ENCODE peak calls at places on chromosomes 13 and 19, in ten cellular contexts. One of them, this sample, is unnamed.

GRCh38 chr13:33409673-33410072 is 124.1 kb upstream of the STARD13 start:
- DNase-seq in activated B cell treated with CpG ODN at 0.5 μM for 24 hours: no peak
- DNase-seq in lower lobe of right lung: no peak
- DNase-seq in lower leg skin: no peak
- DNase-seq in A549: no peak
- DNase-seq in cardiac muscle cell: no peak
- DNase-seq in dorsolateral prefrontal cortex: no peak
- DNase-seq in tibial nerve: no peak
- DNase-seq in breast epithelium: no peak
- DNase-seq in Calu3: no peak
- DNase-seq in this sample: no peak

GRCh38 chr13:38687246-38688229 is 661 bp downstream of the FREM2 start:
- DNase-seq in activated B cell treated with CpG ODN at 0.5 μM for 24 hours: no peak
- DNase-seq in lower lobe of right lung: peak
- DNase-seq in lower leg skin: no peak
- DNase-seq in A549: peak
- DNase-seq in cardiac muscle cell: peak
- DNase-seq in dorsolateral prefrontal cortex: no peak
- DNase-seq in tibial nerve: no peak
- DNase-seq in breast epithelium: no peak
- DNase-seq in Calu3: peak
- DNase-seq in this sample: peak

GRCh38 chr13:49679244-49679643 is 12.0 kb downstream of the EBPL start:
- DNase-seq in activated B cell treated with CpG ODN at 0.5 μM for 24 hours: no peak
- DNase-seq in lower lobe of right lung: no peak
- DNase-seq in lower leg skin: peak
- DNase-seq in A549: peak
- DNase-seq in cardiac muscle cell: no peak
- DNase-seq in dorsolateral prefrontal cortex: no peak
- DNase-seq in tibial nerve: peak
- DNase-seq in breast epithelium: no peak
- DNase-seq in Calu3: peak
- DNase-seq in this sample: no peak

GRCh38 chr19:48573163-48573505 is 21.2 kb downstream of the SULT2B1 start:
- DNase-seq in activated B cell treated with CpG ODN at 0.5 μM for 24 hours: no peak
- DNase-seq in lower lobe of right lung: no peak
- DNase-seq in lower leg skin: no peak
- DNase-seq in A549: no peak
- DNase-seq in cardiac muscle cell: no peak
- DNase-seq in dorsolateral prefrontal cortex: no peak
- DNase-seq in tibial nerve: no peak
- DNase-seq in breast epithelium: peak
- DNase-seq in Calu3: no peak
- DNase-seq in this sample: no peak

GRCh38 chr19:35268546-35269424 is at the start of gene USF2:
- DNase-seq in activated B cell treated with CpG ODN at 0.5 μM for 24 hours: peak
- DNase-seq in lower lobe of right lung: peak
- DNase-seq in lower leg skin: peak
- DNase-seq in A549: peak
- DNase-seq in cardiac muscle cell: peak
- DNase-seq in dorsolateral prefrontal cortex: peak
- DNase-seq in tibial nerve: peak
- DNase-seq in breast epithelium: no peak
- DNase-seq in Calu3: peak
- DNase-seq in this sample: peak

GRCh38 chr13:48403151-48403631 is 9.7 kb downstream of the LPAR6 start:
- DNase-seq in activated B cell treated with CpG ODN at 0.5 μM for 24 hours: no peak
- DNase-seq in lower lobe of right lung: no peak
- DNase-seq in lower leg skin: no peak
- DNase-seq in A549: no peak
- DNase-seq in cardiac muscle cell: no peak
- DNase-seq in dorsolateral prefrontal cortex: no peak
- DNase-seq in tibial nerve: no peak
- DNase-seq in breast epithelium: no peak
- DNase-seq in Calu3: no peak
- DNase-seq in this sample: no peak

GRCh38 chr19:19554074-19555023 is 16.3 kb downstream of the CILP2 start:
- DNase-seq in activated B cell treated with CpG ODN at 0.5 μM for 24 hours: peak
- DNase-seq in lower lobe of right lung: peak
- DNase-seq in lower leg skin: no peak
- DNase-seq in A549: no peak
- DNase-seq in cardiac muscle cell: peak
- DNase-seq in dorsolateral prefrontal cortex: no peak
- DNase-seq in tibial nerve: peak
- DNase-seq in breast epithelium: no peak
- DNase-seq in Calu3: peak
- DNase-seq in this sample: no peak

GRCh38 chr19:55041244-55041626 is 3.2 kb upstream of the GP6 start:
- DNase-seq in activated B cell treated with CpG ODN at 0.5 μM for 24 hours: no peak
- DNase-seq in lower lobe of right lung: no peak
- DNase-seq in lower leg skin: no peak
- DNase-seq in A549: no peak
- DNase-seq in cardiac muscle cell: no peak
- DNase-seq in dorsolateral prefrontal cortex: no peak
- DNase-seq in tibial nerve: no peak
- DNase-seq in breast epithelium: no peak
- DNase-seq in Calu3: no peak
- DNase-seq in this sample: no peak

GRCh38 chr19:40216013-40216776 is 2.0 kb downstream of the TTC9B start:
- DNase-seq in activated B cell treated with CpG ODN at 0.5 μM for 24 hours: no peak
- DNase-seq in lower lobe of right lung: no peak
- DNase-seq in lower leg skin: no peak
- DNase-seq in A549: no peak
- DNase-seq in cardiac muscle cell: no peak
- DNase-seq in dorsolateral prefrontal cortex: no peak
- DNase-seq in tibial nerve: no peak
- DNase-seq in breast epithelium: no peak
- DNase-seq in Calu3: no peak
- DNase-seq in this sample: no peak

GRCh38 chr19:40217921-40218890 is at the start of gene TTC9B:
- DNase-seq in activated B cell treated with CpG ODN at 0.5 μM for 24 hours: peak
- DNase-seq in lower lobe of right lung: no peak
- DNase-seq in lower leg skin: no peak
- DNase-seq in A549: peak
- DNase-seq in cardiac muscle cell: peak
- DNase-seq in dorsolateral prefrontal cortex: peak
- DNase-seq in tibial nerve: no peak
- DNase-seq in breast epithelium: no peak
- DNase-seq in Calu3: no peak
- DNase-seq in this sample: no peak

GRCh38 chr19:40216777-40217026 is 1.5 kb downstream of the TTC9B start:
- DNase-seq in activated B cell treated with CpG ODN at 0.5 μM for 24 hours: no peak
- DNase-seq in lower lobe of right lung: no peak
- DNase-seq in lower leg skin: no peak
- DNase-seq in A549: no peak
- DNase-seq in cardiac muscle cell: no peak
- DNase-seq in dorsolateral prefrontal cortex: no peak
- DNase-seq in tibial nerve: no peak
- DNase-seq in breast epithelium: no peak
- DNase-seq in Calu3: no peak
- DNase-seq in this sample: no peak

GRCh38 chr19:40214936-40215335 is 3.2 kb downstream of the TTC9B start:
- DNase-seq in activated B cell treated with CpG ODN at 0.5 μM for 24 hours: no peak
- DNase-seq in lower lobe of right lung: no peak
- DNase-seq in lower leg skin: no peak
- DNase-seq in A549: no peak
- DNase-seq in cardiac muscle cell: no peak
- DNase-seq in dorsolateral prefrontal cortex: no peak
- DNase-seq in tibial nerve: no peak
- DNase-seq in breast epithelium: no peak
- DNase-seq in Calu3: no peak
- DNase-seq in this sample: no peak

DNA sequence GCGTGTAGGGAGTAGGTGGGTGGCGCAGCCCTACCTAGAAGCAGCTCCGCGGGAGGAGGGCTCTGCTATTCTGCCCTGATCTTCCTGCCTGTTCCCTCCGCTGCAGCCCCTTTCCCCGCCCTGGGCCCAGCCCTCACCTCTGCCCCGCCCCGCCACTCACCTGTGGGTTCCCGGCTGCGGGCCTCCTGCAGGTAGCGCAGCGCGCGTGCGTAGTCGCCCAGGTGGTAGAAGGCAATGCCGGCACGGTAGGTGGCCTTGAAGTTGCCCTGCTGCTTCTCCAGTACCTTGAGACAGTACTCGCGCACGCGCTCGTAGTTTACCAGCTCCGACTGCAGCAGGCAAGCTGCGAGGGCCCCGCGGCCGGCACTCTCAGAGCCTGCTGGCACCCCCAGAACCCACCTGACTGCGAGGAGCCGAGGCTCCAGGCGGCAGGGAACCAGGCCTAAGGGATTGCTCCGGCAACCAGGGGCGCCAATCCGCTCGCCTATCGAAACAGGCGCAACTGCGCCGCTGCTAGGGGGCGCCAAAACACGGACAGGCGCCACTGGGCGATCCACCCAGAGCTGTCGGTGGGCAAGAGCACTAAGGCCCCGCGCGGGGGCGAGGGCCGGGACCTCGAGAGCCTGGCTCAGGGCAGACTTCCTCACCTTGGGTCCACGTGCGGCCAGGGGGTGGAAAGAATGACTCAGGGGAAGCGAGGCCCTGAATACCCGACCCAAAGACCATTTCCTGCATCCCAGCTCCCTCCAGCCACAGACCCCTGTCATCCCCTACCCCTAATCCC is 965 bp downstream of the TTC9B start:
- DNase-seq in activated B cell treated with CpG ODN at 0.5 μM for 24 hours: no peak
- DNase-seq in lower lobe of right lung: peak
- DNase-seq in lower leg skin: no peak
- DNase-seq in A549: peak
- DNase-seq in cardiac muscle cell: peak
- DNase-seq in dorsolateral prefrontal cortex: no peak
- DNase-seq in tibial nerve: no peak
- DNase-seq in breast epithelium: no peak
- DNase-seq in Calu3: peak
- DNase-seq in this sample: peak
- TF ChIP-seq CTCF in activated B cell treated with CpG ODN at 0.5 μM for 24 hours: no peak
- TF ChIP-seq CTCF in lower lobe of right lung: peak
- TF ChIP-seq CTCF in lower leg skin: no peak
- TF ChIP-seq CTCF in A549: peak
- TF ChIP-seq CTCF in cardiac muscle cell: peak
- TF ChIP-seq CTCF in dorsolateral prefrontal cortex: no peak
- TF ChIP-seq CTCF in tibial nerve: no peak
- TF ChIP-seq CTCF in breast epithelium: no peak
- TF ChIP-seq CTCF in Calu3: peak
- TF ChIP-seq CTCF in this sample: peak

GRCh38 chr13:106350208-106350607 is 185.3 kb downstream of the EFNB2 start:
- DNase-seq in activated B cell treated with CpG ODN at 0.5 μM for 24 hours: no peak
- DNase-seq in lower lobe of right lung: peak
- DNase-seq in lower leg skin: no peak
- DNase-seq in A549: no peak
- DNase-seq in cardiac muscle cell: no peak
- DNase-seq in dorsolateral prefrontal cortex: no peak
- DNase-seq in tibial nerve: no peak
- DNase-seq in breast epithelium: no peak
- DNase-seq in Calu3: no peak
- DNase-seq in this sample: no peak
- TF ChIP-seq CTCF in activated B cell treated with CpG ODN at 0.5 μM for 24 hours: no peak
- TF ChIP-seq CTCF in lower lobe of right lung: no peak
- TF ChIP-seq CTCF in lower leg skin: no peak
- TF ChIP-seq CTCF in A549: no peak
- TF ChIP-seq CTCF in cardiac muscle cell: no peak
- TF ChIP-seq CTCF in dorsolateral prefrontal cortex: no peak
- TF ChIP-seq CTCF in tibial nerve: no peak
- TF ChIP-seq CTCF in breast epithelium: no peak
- TF ChIP-seq CTCF in Calu3: no peak
- TF ChIP-seq CTCF in this sample: no peak

GRCh38 chr19:46345157-46345556 is 1.7 kb upstream of the PPP5C start:
- DNase-seq in activated B cell treated with CpG ODN at 0.5 μM for 24 hours: no peak
- DNase-seq in lower lobe of right lung: no peak
- DNase-seq in lower leg skin: no peak
- DNase-seq in A549: no peak
- DNase-seq in cardiac muscle cell: no peak
- DNase-seq in dorsolateral prefrontal cortex: no peak
- DNase-seq in tibial nerve: no peak
- DNase-seq in breast epithelium: no peak
- DNase-seq in Calu3: no peak
- DNase-seq in this sample: no peak

GRCh38 chr19:46347985-46348384 is 1.1 kb downstream of the PPP5C start:
- DNase-seq in activated B cell treated with CpG ODN at 0.5 μM for 24 hours: no peak
- DNase-seq in lower lobe of right lung: no peak
- DNase-seq in lower leg skin: no peak
- DNase-seq in A549: no peak
- DNase-seq in cardiac muscle cell: no peak
- DNase-seq in dorsolateral prefrontal cortex: no peak
- DNase-seq in tibial nerve: no peak
- DNase-seq in breast epithelium: no peak
- DNase-seq in Calu3: no peak
- DNase-seq in this sample: no peak

GRCh38 chr19:46346821-46347571 is at the start of gene PPP5C:
- DNase-seq in activated B cell treated with CpG ODN at 0.5 μM for 24 hours: peak
- DNase-seq in lower lobe of right lung: peak
- DNase-seq in lower leg skin: peak
- DNase-seq in A549: peak
- DNase-seq in cardiac muscle cell: peak
- DNase-seq in dorsolateral prefrontal cortex: peak
- DNase-seq in tibial nerve: peak
- DNase-seq in breast epithelium: peak
- DNase-seq in Calu3: peak
- DNase-seq in this sample: peak

GRCh38 chr19:46349311-46349993 is 2.6 kb downstream of the PPP5C start:
- DNase-seq in activated B cell treated with CpG ODN at 0.5 μM for 24 hours: no peak
- DNase-seq in lower lobe of right lung: peak
- DNase-seq in lower leg skin: no peak
- DNase-seq in A549: no peak
- DNase-seq in cardiac muscle cell: peak
- DNase-seq in dorsolateral prefrontal cortex: no peak
- DNase-seq in tibial nerve: no peak
- DNase-seq in breast epithelium: no peak
- DNase-seq in Calu3: no peak
- DNase-seq in this sample: no peak

GRCh38 chr19:46347572-46347883 is 641 bp downstream of the PPP5C start:
- DNase-seq in activated B cell treated with CpG ODN at 0.5 μM for 24 hours: no peak
- DNase-seq in lower lobe of right lung: no peak
- DNase-seq in lower leg skin: no peak
- DNase-seq in A549: no peak
- DNase-seq in cardiac muscle cell: no peak
- DNase-seq in dorsolateral prefrontal cortex: no peak
- DNase-seq in tibial nerve: no peak
- DNase-seq in breast epithelium: no peak
- DNase-seq in Calu3: no peak
- DNase-seq in this sample: no peak
- TF ChIP-seq CTCF in activated B cell treated with CpG ODN at 0.5 μM for 24 hours: no peak
- TF ChIP-seq CTCF in lower lobe of right lung: no peak
- TF ChIP-seq CTCF in lower leg skin: no peak
- TF ChIP-seq CTCF in A549: peak
- TF ChIP-seq CTCF in cardiac muscle cell: no peak
- TF ChIP-seq CTCF in dorsolateral prefrontal cortex: no peak
- TF ChIP-seq CTCF in tibial nerve: no peak
- TF ChIP-seq CTCF in breast epithelium: no peak
- TF ChIP-seq CTCF in Calu3: no peak
- TF ChIP-seq CTCF in this sample: no peak

GRCh38 chr19:41529484-41530183 is 46.3 kb upstream of the CEACAM21 start:
- DNase-seq in activated B cell treated with CpG ODN at 0.5 μM for 24 hours: no peak
- DNase-seq in lower lobe of right lung: no peak
- DNase-seq in lower leg skin: no peak
- DNase-seq in A549: no peak
- DNase-seq in cardiac muscle cell: no peak
- DNase-seq in dorsolateral prefrontal cortex: no peak
- DNase-seq in tibial nerve: no peak
- DNase-seq in breast epithelium: no peak
- DNase-seq in Calu3: no peak
- DNase-seq in this sample: no peak

GRCh38 chr19:41531438-41532311 is 44.3 kb upstream of the CEACAM21 start:
- DNase-seq in activated B cell treated with CpG ODN at 0.5 μM for 24 hours: peak
- DNase-seq in lower lobe of right lung: peak
- DNase-seq in lower leg skin: peak
- DNase-seq in A549: peak
- DNase-seq in cardiac muscle cell: no peak
- DNase-seq in dorsolateral prefrontal cortex: no peak
- DNase-seq in tibial nerve: peak
- DNase-seq in breast epithelium: peak
- DNase-seq in Calu3: peak
- DNase-seq in this sample: no peak

GRCh38 chr19:41530184-41530534 is 45.8 kb upstream of the CEACAM21 start:
- DNase-seq in activated B cell treated with CpG ODN at 0.5 μM for 24 hours: no peak
- DNase-seq in lower lobe of right lung: no peak
- DNase-seq in lower leg skin: no peak
- DNase-seq in A549: no peak
- DNase-seq in cardiac muscle cell: no peak
- DNase-seq in dorsolateral prefrontal cortex: no peak
- DNase-seq in tibial nerve: no peak
- DNase-seq in breast epithelium: no peak
- DNase-seq in Calu3: no peak
- DNase-seq in this sample: no peak

GRCh38 chr19:41532526-41532925 is 43.4 kb upstream of the CEACAM21 start:
- DNase-seq in activated B cell treated with CpG ODN at 0.5 μM for 24 hours: no peak
- DNase-seq in lower lobe of right lung: no peak
- DNase-seq in lower leg skin: no peak
- DNase-seq in A549: no peak
- DNase-seq in cardiac muscle cell: no peak
- DNase-seq in dorsolateral prefrontal cortex: no peak
- DNase-seq in tibial nerve: no peak
- DNase-seq in breast epithelium: no peak
- DNase-seq in Calu3: no peak
- DNase-seq in this sample: no peak

GRCh38 chr19:41530761-41531301 is 45.1 kb upstream of the CEACAM21 start:
- DNase-seq in activated B cell treated with CpG ODN at 0.5 μM for 24 hours: no peak
- DNase-seq in lower lobe of right lung: no peak
- DNase-seq in lower leg skin: peak
- DNase-seq in A549: no peak
- DNase-seq in cardiac muscle cell: no peak
- DNase-seq in dorsolateral prefrontal cortex: no peak
- DNase-seq in tibial nerve: peak
- DNase-seq in breast epithelium: no peak
- DNase-seq in Calu3: no peak
- DNase-seq in this sample: no peak
- TF ChIP-seq CTCF in activated B cell treated with CpG ODN at 0.5 μM for 24 hours: no peak
- TF ChIP-seq CTCF in lower lobe of right lung: no peak
- TF ChIP-seq CTCF in lower leg skin: no peak
- TF ChIP-seq CTCF in A549: no peak
- TF ChIP-seq CTCF in cardiac muscle cell: no peak
- TF ChIP-seq CTCF in dorsolateral prefrontal cortex: no peak
- TF ChIP-seq CTCF in tibial nerve: no peak
- TF ChIP-seq CTCF in breast epithelium: no peak
- TF ChIP-seq CTCF in Calu3: no peak
- TF ChIP-seq CTCF in this sample: no peak